ENCODE peak calls at places on chromosome 7, in eight cellular contexts. T, Y, Q, A, N, H, U and W are unnamed samples. For H3K27me3, the result is how much of the 10 kb centered on the place peaks cover.

GRCh38 chr7:47446871-47447466 is 134.9 kb downstream of the TNS3 start:
- DNase-seq in A (no peak), U (peak), H (no peak), T (no peak), Q (no peak), Y (peak), N (no peak), W (no peak)

GRCh38 chr7:67729771-67730170 is 733.1 kb downstream of the TYW1 start:
- DNase-seq in U (no peak), A (no peak), Y (no peak), N (no peak), T (no peak), Q (no peak), H (no peak), W (no peak)

GRCh38 chr7:22361795-22362194 is 4.8 kb upstream of the RAPGEF5 start:
- DNase-seq in A (no peak), Y (no peak), T (no peak), H (no peak), Q (no peak), U (no peak), N (no peak), W (peak)

GRCh38 chr7:43630466-43630865 is 47.6 kb downstream of the STK17A start:
- DNase-seq in N (no peak), A (no peak), Y (no peak), Q (no peak), U (no peak), T (no peak), H (no peak), W (no peak)

GRCh38 chr7:114554781-114555537 is 140.3 kb downstream of the FOXP2 start:
- DNase-seq in U (no peak), A (no peak), N (no peak), T (no peak), H (no peak), Q (no peak), Y (no peak), W (no peak)

GRCh38 chr7:13851756-13852155 is 137.7 kb downstream of the ETV1 start:
- DNase-seq in N (no peak), A (no peak), H (no peak), Q (peak), Y (no peak), T (peak), U (no peak), W (no peak)

GRCh38 chr7:42350801-42351200 is 113.8 kb upstream of the GLI3 start:
- DNase-seq in U (no peak), A (no peak), H (no peak), N (peak), Q (no peak), Y (no peak), T (no peak), W (no peak)

GRCh38 chr7:29921404-29922010 is 68.1 kb downstream of the SCRN1 start:
- DNase-seq in H (peak), Y (peak), T (peak), A (no peak), U (no peak), N (no peak), Q (peak), W (peak)

GRCh38 chr7:102821994-102822747 is 73.4 kb downstream of the FAM185A start:
- DNase-seq in H (no peak), A (no peak), Y (no peak), U (no peak), N (no peak), T (no peak), Q (no peak), W (no peak)

GRCh38 chr7:38728145-38728544 is 97.0 kb upstream of the AMPH start:
- DNase-seq in N (no peak), T (no peak), U (no peak), A (no peak), Q (no peak), Y (no peak), H (no peak), W (no peak)

DNA sequence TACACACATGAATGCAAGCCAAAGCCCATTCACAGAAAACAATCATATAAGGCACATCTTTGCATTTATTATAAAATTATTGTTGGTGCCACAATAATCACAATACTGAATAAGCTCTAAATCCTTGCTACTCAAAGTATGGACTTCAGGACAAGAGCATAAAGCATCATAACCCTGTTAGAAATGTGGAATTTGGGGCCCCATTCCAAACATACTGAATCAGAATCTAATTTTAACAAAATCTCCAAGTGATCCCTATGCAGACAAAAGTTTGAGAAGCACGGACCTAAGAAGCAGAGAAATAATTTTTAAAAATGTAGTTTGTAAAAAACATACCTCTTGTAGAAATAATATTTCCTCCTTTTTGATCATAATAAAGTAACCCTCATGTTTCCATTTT is 199.2 kb downstream of the IMMP2L start:
- DNase-seq in A (no peak), H (no peak), N (no peak), T (no peak), Y (no peak), Q (no peak), U (no peak), W (no peak)
- H3K4me3 ChIP-seq in A (no peak), H (no peak), N (no peak), T (no peak), Y (no peak), Q (no peak), U (no peak), W (no peak)

GRCh38 chr7:100765250-100765649 is 31.9 kb downstream of the ZAN start:
- DNase-seq in Y (no peak), T (no peak), N (no peak), H (no peak), Q (no peak), A (no peak), U (no peak), W (no peak)
- H3K27me3 ChIP-seq in Y (under half), T (under half), N (half or more), H (under half), Q (under half), A (under half), U (under half), W (under half)

DNA sequence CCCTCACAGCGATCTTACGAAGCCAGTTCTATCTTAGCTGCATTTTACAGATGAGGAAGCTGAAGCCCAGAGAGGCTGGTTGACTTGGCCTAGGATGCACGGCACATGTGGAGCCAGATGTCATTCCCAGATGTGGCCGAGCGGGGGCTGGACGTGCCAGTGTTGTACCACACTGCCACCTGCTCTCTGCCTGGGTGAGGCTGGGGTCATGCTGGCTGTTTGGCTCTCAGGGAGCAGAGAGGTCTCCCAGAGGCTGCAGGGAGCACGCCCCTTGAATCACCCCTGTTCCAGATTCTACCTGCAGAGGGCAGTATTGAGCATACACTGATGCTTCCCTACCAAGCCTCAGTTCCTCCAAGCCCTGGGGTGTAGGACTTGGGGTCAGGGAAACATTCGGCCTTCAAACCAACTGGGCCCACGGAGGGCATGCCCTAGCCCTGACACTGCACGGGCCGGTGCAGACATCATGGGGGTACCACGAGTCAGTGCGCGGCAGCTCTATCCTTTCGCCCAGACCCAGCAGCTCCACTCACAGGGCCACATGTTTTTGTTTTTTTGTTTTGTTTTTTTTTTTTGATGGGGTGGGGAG is 3.8 kb upstream of the GTF2IRD1 start:
- DNase-seq in A (no peak), U (no peak), Q (peak), H (peak), Y (peak), N (peak), T (no peak), W (peak)
- TF ChIP-seq CTCF in A (peak), U (peak), Q (peak), H (peak), Y (peak), N (peak), T (peak), W (peak)

GRCh38 chr7:158061884-158062656 is 525.6 kb downstream of the PTPRN2 start:
- DNase-seq in Y (no peak), T (no peak), H (no peak), Q (no peak), U (no peak), A (peak), N (no peak), W (peak)

GRCh38 chr7:158062661-158063060 is 525.0 kb downstream of the PTPRN2 start:
- DNase-seq in H (no peak), Q (no peak), U (no peak), A (peak), Y (no peak), T (no peak), N (no peak), W (peak)

GRCh38 chr7:158064631-158065030 is 523.0 kb downstream of the PTPRN2 start:
- DNase-seq in Y (no peak), N (no peak), Q (no peak), H (no peak), A (peak), T (no peak), U (no peak), W (peak)

GRCh38 chr7:158065340-158065739 is 522.3 kb downstream of the PTPRN2 start:
- DNase-seq in H (no peak), T (no peak), A (peak), U (no peak), N (no peak), Q (no peak), Y (no peak), W (no peak)

DNA sequence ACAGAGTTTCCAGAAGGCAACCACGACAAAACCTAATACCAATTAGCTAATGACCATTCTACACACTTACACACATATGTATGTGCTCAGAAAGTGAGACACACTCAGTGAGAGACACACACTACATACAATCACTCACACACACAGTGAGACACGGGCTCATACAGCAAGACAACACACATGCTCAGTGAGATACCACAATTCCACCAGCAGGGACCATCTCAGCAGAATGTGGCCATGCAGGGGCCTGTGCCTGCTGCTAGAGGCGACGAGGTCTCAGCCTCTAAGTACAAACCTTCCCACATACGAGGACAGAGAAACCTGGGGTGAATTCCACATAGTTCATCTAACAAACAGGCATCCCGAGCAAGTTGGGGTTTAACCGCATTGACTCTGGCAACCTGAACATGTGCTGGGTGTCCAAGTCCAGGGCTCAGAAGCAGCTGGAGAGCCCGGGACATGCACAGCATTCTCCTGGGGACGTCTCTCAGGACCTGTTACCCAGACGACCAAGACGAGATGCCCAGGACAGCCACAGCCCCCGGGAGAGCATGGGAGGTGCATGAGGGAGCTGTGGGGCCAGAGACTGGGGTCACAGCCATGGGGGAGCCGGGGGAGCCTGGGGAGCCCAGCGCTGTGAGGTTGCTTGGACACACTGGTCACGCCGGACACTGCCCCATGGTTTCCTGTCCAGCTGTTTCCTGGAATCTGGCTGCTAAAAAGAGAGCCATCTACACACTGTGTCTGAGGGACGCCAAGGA is 523.6 kb downstream of the PTPRN2 start:
- DNase-seq in T (no peak), U (no peak), A (peak), Y (no peak), H (no peak), N (no peak), Q (no peak), W (no peak)
- H3K4me3 ChIP-seq in T (no peak), U (no peak), A (no peak), Y (no peak), H (no peak), N (no peak), Q (no peak), W (no peak)

DNA sequence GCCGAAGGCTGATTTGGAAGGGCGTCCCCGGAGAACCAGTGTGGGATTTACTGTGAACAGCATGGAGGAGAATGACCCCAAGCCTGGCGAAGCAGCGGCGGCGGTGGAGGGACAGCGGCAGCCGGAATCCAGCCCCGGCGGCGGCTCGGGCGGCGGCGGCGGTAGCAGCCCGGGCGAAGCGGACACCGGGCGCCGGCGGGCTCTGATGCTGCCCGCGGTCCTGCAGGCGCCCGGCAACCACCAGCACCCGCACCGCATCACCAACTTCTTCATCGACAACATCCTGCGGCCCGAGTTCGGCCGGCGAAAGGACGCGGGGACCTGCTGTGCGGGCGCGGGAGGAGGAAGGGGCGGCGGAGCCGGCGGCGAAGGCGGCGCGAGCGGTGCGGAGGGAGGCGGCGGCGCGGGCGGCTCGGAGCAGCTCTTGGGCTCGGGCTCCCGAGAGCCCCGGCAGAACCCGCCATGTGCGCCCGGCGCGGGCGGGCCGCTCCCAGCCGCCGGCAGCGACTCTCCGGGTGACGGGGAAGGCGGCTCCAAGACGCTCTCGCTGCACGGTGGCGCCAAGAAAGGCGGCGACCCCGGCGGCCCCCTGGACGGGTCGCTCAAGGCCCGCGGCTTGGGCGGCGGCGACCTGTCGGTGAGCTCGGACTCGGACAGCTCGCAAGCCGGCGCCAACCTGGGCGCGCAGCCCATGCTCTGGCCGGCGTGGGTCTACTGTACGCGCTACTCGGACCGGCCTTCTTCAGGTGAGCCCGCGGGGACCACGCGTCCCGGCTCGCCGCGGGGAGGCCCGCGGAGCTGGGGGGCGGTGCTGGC is 596 bp downstream of the EN2 start:
- DNase-seq in U (no peak), T (no peak), H (no peak), A (no peak), Y (no peak), Q (peak), N (no peak), W (no peak)
- H3K27me3 ChIP-seq in U (half or more), T (half or more), H (under half), A (half or more), Y (half or more), Q (half or more), N (half or more), W (half or more)

GRCh38 chr7:140005754-140006503 is 56.8 kb downstream of the PARP12 start:
- DNase-seq in U (no peak), T (no peak), H (no peak), Q (peak), A (peak), Y (no peak), N (no peak), W (peak)
- TF ChIP-seq CTCF in U (peak), T (peak), H (no peak), Q (peak), A (no peak), Y (no peak), N (peak), W (no peak)

GRCh38 chr7:95330194-95331003 is 6.1 kb upstream of the PON1 start:
- DNase-seq in U (no peak), T (no peak), A (no peak), N (no peak), Q (no peak), Y (no peak), H (no peak), W (no peak)
- H3K4me3 ChIP-seq in U (peak), T (peak), A (peak), N (peak), Q (no peak), Y (peak), H (peak), W (no peak)

GRCh38 chr7:98472391-98473002 is 71.6 kb upstream of the BAIAP2L1 start:
- DNase-seq in N (no peak), Y (no peak), T (no peak), U (no peak), Q (no peak), A (no peak), H (no peak), W (no peak)
- H3K27me3 ChIP-seq in N (half or more), Y (under half), T (under half), U (under half), Q (under half), A (under half), H (under half), W (under half)

GRCh38 chr7:129401968-129402860 is 32.0 kb upstream of the STRIP2 start:
- DNase-seq in H (no peak), U (no peak), Y (no peak), A (no peak), Q (no peak), N (no peak), T (no peak), W (no peak)
- TF ChIP-seq CTCF in H (no peak), U (peak), Y (no peak), A (no peak), Q (no peak), N (no peak), T (no peak), W (no peak)

GRCh38 chr7:106281127-106281526 is 3.7 kb downstream of the NAMPT start:
- DNase-seq in Q (no peak), U (no peak), H (no peak), A (no peak), N (no peak), Y (no peak), T (no peak), W (no peak)

GRCh38 chr7:106283501-106283830 is 1.3 kb downstream of the NAMPT start:
- DNase-seq in N (no peak), A (no peak), T (no peak), Y (no peak), Q (no peak), H (no peak), U (no peak), W (no peak)

GRCh38 chr7:106281919-106282318 is 2.9 kb downstream of the NAMPT start:
- DNase-seq in T (no peak), Y (no peak), Q (no peak), U (no peak), H (no peak), N (no peak), A (no peak), W (no peak)

GRCh38 chr7:106282852-106283251 is 1.9 kb downstream of the NAMPT start:
- DNase-seq in A (no peak), Y (no peak), N (no peak), T (no peak), Q (no peak), H (no peak), U (no peak), W (no peak)

GRCh38 chr7:106282374-106282773 is 2.4 kb downstream of the NAMPT start:
- DNase-seq in H (no peak), Q (no peak), U (no peak), T (no peak), A (no peak), N (no peak), Y (no peak), W (no peak)
- H3K4me3 ChIP-seq in H (no peak), Q (peak), U (peak), T (no peak), A (no peak), N (peak), Y (peak), W (peak)